ENCODE peak calls at places on chromosomes 6 and 20, in nine cellular contexts. T is ovary; X is effector memory CD4-positive, alpha-beta T cell; U is upper lobe of left lung; Q is neural progenitor cell; O is DND-41; Y is esophagus squamous epithelium; H is left ventricle myocardium inferior; C is RWPE2. K is an unnamed sample.

GRCh38 chr6:111715321-111715720 is 109.6 kb upstream of the TRAF3IP2 start:
- DNase-seq in H (no peak), C (no peak), T (no peak), Y (no peak), Q (no peak), X (peak; percentile 8), O (no peak), U (no peak), K (peak; percentile 42)

GRCh38 chr6:85383042-85383441 is 66.8 kb upstream of the NT5E start:
- DNase-seq in H (no peak), U (no peak), Y (no peak), C (no peak), Q (no peak), T (no peak), X (no peak), O (no peak), K (no peak)

GRCh38 chr20:48831702-48832422 is 4.1 kb upstream of the PREX1 start:
- DNase-seq in U (no peak), O (no peak), C (peak; percentile 85), H (peak; percentile 60), T (peak; percentile 31), Y (no peak), Q (peak; percentile 29), X (no peak), K (no peak)

GRCh38 chr6:98808522-98809210 is 25.7 kb upstream of the POU3F2 start:
- DNase-seq in Y (no peak), C (no peak), O (no peak), X (no peak), Q (no peak), T (no peak), U (no peak), H (no peak), K (no peak)

GRCh38 chr6:11197175-11197535 is 35.3 kb downstream of the NEDD9 start:
- DNase-seq in O (no peak), X (no peak), Q (peak; percentile 54), U (no peak), Y (no peak), H (no peak), C (no peak), T (no peak), K (no peak)

GRCh38 chr6:37024665-37025337 is 19.3 kb downstream of the FGD2 start:
- DNase-seq in X (no peak), O (peak; percentile 70), T (no peak), Q (no peak), C (peak; percentile 90), Y (no peak), H (no peak), U (no peak), K (no peak)

GRCh38 chr6:38771111-38771694 is 56.1 kb downstream of the DNAH8 start:
- DNase-seq in Q (no peak), O (no peak), T (no peak), H (no peak), X (no peak), C (no peak), Y (no peak), U (no peak), K (no peak)

GRCh38 chr6:168864541-168865495 is 388.8 kb downstream of the THBS2 start:
- DNase-seq in Q (no peak), H (no peak), T (no peak), Y (no peak), C (no peak), U (no peak), X (no peak), O (no peak), K (no peak)

GRCh38 chr6:138592698-138593097 is 93.4 kb upstream of the NHSL1 start:
- DNase-seq in C (no peak), Y (no peak), H (no peak), U (no peak), X (no peak), T (no peak), Q (no peak), O (no peak), K (no peak)

GRCh38 chr6:138593100-138593877 is 94.0 kb upstream of the NHSL1 start:
- DNase-seq in Q (no peak), C (no peak), O (no peak), U (no peak), X (no peak), T (peak; percentile 39), Y (peak; percentile 4), H (no peak), K (peak; percentile 33)

GRCh38 chr6:138588805-138589434 is 89.6 kb upstream of the NHSL1 start:
- DNase-seq in O (peak; percentile 65), C (no peak), Y (no peak), U (peak; percentile 47), X (peak; percentile 34), Q (peak; percentile 74), T (peak; percentile 62), H (peak; percentile 38), K (peak; percentile 46)

GRCh38 chr6:138594042-138594636 is 94.8 kb upstream of the NHSL1 start:
- DNase-seq in U (no peak), X (no peak), C (no peak), H (no peak), T (no peak), Q (no peak), O (no peak), Y (no peak), K (no peak)

DNA sequence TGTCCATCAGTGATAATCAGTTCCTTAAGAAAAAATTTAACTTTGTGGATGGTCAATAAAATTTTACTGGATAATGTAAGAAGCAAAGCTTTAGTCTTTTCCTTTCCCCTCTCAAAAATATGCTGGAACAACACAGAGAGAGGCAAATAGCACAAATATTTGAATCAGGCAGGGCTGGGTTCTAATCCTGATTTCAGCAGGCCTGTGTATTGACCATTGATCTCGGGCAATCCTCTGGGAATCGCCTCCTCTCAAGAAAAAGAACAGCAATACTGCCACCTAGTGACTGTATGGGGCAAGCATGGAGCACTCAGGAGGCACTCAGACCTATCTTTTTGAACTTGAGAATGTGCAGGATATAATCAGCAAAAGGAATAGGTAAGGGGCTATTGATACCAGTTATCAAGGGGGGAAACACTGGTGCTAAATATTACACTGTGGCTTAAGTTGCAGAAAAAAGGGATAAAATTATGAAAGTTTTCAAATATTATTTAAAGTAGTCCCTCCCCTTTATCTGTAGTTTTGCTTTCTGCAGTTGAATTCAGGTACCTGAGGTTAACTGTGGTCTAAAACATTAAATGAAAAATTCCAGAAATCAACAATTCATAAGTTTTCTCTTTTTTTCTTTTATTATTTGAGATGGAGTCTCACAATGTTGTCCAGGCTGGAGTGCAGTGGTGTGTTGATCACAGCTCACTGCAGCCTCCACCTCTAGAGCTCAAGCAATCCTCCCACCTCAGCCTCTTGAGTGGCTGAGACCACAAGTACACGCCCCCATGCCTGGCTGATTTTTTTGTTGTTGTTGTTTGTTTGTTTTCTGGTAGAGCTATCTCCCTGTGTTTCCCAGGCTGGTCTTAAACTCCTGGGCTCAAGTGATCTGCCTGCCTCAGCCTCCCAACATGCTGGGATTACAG is 91.8 kb upstream of the NHSL1 start:
- DNase-seq in U (no peak), Y (no peak), Q (peak; percentile 82), X (peak; percentile 12), H (no peak), T (peak; percentile 56), C (no peak), O (peak; percentile 60), K (peak; percentile 38)
- H3K4me1 ChIP-seq in U (peaks cover 10% of the 10 kb centered on the region), Y (peaks cover 7% of the 10 kb centered on the region), Q (peaks cover 22% of the 10 kb centered on the region), X (peaks cover 4% of the 10 kb centered on the region), H (peaks cover 29% of the 10 kb centered on the region), T (peaks cover 1% of the 10 kb centered on the region), C (peaks cover 23% of the 10 kb centered on the region), O (no peaks in the 10 kb centered on the region), K (peaks cover 16% of the 10 kb centered on the region)

DNA sequence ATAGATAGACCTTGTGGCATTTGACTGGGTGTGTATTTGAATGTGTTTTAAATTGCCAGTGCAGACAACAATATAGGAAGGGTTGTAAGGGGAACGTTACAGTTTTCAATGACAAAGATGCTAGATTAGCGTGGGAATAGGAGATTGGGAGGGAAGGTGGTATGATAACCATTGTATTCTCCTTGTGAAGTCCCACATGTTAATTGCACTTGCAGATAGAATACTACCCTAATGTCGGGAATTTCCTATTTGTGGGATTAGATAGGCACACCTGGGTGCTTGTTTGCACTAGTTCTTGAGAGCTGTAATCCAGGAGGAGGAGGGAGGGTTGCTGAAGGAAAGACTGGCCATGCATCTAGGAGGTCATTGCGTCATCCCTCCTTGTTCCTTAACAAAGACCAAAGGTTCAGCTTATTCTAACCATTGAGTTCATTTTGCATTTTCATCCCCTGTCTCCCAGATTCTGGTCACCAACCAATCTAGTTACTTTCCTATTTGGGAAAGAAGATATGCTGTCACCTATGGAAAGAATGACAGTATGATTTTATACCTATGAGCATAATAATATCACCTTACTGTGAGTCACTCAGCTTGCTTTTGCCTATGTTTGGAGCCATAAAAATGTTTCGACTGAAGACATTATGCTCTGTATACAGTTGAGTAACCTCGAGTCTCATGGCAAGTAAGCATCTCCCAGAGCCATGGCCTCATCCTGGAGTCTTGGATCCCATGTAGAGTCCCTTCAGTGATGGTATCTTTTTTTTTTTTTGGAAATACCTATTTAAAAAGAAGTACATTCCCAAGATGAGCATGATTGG is 201.5 kb downstream of the DTNBP1 start:
- DNase-seq in X (no peak), C (no peak), Y (no peak), U (no peak), O (no peak), H (no peak), Q (no peak), T (no peak), K (no peak)
- H3K27ac ChIP-seq in X (no peak overlapping the region), C (no peak overlapping the region), Y (no peak overlapping the region), U (no peak overlapping the region), O (no peak overlapping the region), H (no peak overlapping the region), Q (no peak overlapping the region), T (no peak overlapping the region), K (no peak overlapping the region)

GRCh38 chr6:35729722-35730121 is 7.1 kb upstream of the ARMC12 start:
- DNase-seq in H (no peak), Y (no peak), T (no peak), X (no peak), C (no peak), Q (no peak), U (no peak), O (no peak), K (no peak)

GRCh38 chr6:35727935-35728662 is 8.7 kb upstream of the ARMC12 start:
- DNase-seq in U (peak; percentile 100), Y (peak; percentile 84), T (peak; percentile 95), X (peak; percentile 83), Q (peak; percentile 84), O (peak; percentile 93), C (peak; percentile 95), H (peak; percentile 95), K (peak; percentile 93)

GRCh38 chr6:35727206-35727934 is 9.5 kb upstream of the ARMC12 start:
- DNase-seq in O (no peak), U (no peak), X (no peak), Y (no peak), Q (peak; percentile 81), H (peak; percentile 91), C (peak; percentile 80), T (peak; percentile 96), K (no peak)

GRCh38 chr6:35729349-35729678 is 7.5 kb upstream of the ARMC12 start:
- DNase-seq in Y (no peak), H (no peak), C (no peak), T (no peak), O (no peak), U (no peak), X (no peak), Q (no peak), K (no peak)

GRCh38 chr6:35728663-35729348 is 8.0 kb upstream of the ARMC12 start:
- DNase-seq in X (no peak), H (peak; percentile 65), Q (no peak), U (no peak), C (no peak), Y (no peak), T (peak; percentile 57), O (peak; percentile 87), K (peak; percentile 44)
- H3K4me3 ChIP-seq in X (peak overlapping the region; percentile 5), H (peak overlapping the region; percentile 69), Q (peak overlapping the region; percentile 88), U (peak overlapping the region; percentile 49), C (no peak overlapping the region), Y (peak overlapping the region; percentile 53), T (peak overlapping the region; percentile 50), O (no peak overlapping the region), K (peak overlapping the region; percentile 59)

DNA sequence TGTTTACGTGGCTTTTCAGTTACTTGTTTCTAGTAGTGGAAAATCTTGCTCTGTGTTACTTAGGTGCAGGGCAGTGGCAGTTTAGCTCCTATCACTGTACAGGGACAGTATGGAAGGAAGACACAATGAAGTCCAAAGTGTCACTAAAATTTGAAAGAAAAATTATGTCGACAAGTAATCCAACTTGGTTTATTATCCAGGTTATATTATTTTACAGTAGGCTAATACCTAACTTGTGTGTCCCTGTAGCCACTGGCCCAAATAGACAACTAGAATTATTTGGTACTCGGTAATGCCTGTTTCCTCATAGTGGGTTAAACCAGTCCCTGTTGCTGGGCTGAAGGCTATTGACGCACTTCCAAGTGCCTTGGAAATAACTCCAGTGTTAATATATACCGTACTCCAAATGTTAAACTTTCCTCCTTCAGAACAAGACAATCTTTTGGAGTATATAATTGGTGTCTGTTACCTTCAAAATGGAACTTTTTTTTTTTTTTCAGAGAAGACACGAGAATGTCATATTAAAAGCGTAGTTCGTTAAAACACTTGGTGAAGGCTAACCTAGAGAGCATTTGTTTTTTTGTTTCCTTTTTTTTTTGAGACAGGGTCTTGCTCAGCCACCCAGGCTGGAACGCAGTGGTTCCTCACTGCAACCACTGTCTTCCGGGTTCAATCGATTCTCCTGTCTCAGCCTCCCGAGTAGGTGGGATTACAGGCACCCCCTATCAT is 4.7 kb downstream of the JARID2 start:
- DNase-seq in C (no peak), T (no peak), X (no peak), Y (no peak), O (no peak), U (no peak), H (no peak), Q (no peak), K (no peak)
- H3K4me1 ChIP-seq in C (peaks cover 6% of the 10 kb centered on the region), T (no peaks in the 10 kb centered on the region), X (peaks cover 34% of the 10 kb centered on the region), Y (peaks cover 33% of the 10 kb centered on the region), O (peaks cover 62% of the 10 kb centered on the region), U (peaks cover 16% of the 10 kb centered on the region), H (peaks cover 90% of the 10 kb centered on the region), Q (peaks cover 39% of the 10 kb centered on the region), K (peaks cover 75% of the 10 kb centered on the region)

K was measured in CD4-positive, alpha-beta memory T cell.